ENCODE peak calls at places on chromosomes 12 and 14, in seven cellular contexts. N is ovary, C is AG04450, F is bronchial epithelial cell, E is heart left ventricle, X is lower leg skin, Y is upper lobe of right lung. V is an unnamed sample.

GRCh38 chr14:36967892-36968555 is 204.4 kb downstream of the SLC25A21 start:
- DNase-seq in N (no peak), C (no peak), F (peak), E (no peak), X (no peak), Y (no peak), V (no peak)

GRCh38 chr12:88578821-88579518 is 1.3 kb downstream of the KITLG start:
- DNase-seq in N (no peak), C (no peak), F (peak), E (no peak), X (no peak), Y (no peak), V (peak)

GRCh38 chr14:52907949-52908348 is 42.9 kb downstream of the FERMT2 start:
- DNase-seq in N (no peak), C (no peak), F (no peak), E (no peak), X (no peak), Y (no peak), V (no peak)

GRCh38 chr14:77000340-77001235 is 27.9 kb downstream of the IRF2BPL start:
- DNase-seq in N (peak), C (no peak), F (no peak), E (no peak), X (no peak), Y (no peak), V (peak)

GRCh38 chr12:126233625-126234024 is 1168.4 kb downstream of the AACS start:
- DNase-seq in N (no peak), C (no peak), F (no peak), E (no peak), X (no peak), Y (no peak), V (no peak)

GRCh38 chr14:103828315-103828967 is 18.9 kb downstream of the PPP1R13B start:
- DNase-seq in N (peak), C (no peak), F (no peak), E (no peak), X (no peak), Y (peak), V (peak)

GRCh38 chr12:53053223-53054111 is 3.6 kb downstream of the TNS2 start:
- DNase-seq in N (peak), C (no peak), F (peak), E (no peak), X (no peak), Y (peak), V (peak)

GRCh38 chr12:131403676-131404075 is 307.2 kb upstream of the SFSWAP start:
- DNase-seq in N (no peak), C (no peak), F (no peak), E (no peak), X (no peak), Y (no peak), V (no peak)

GRCh38 chr12:99758997-99759396 is 111.4 kb downstream of the GARIN6 start:
- DNase-seq in N (no peak), C (no peak), F (no peak), E (no peak), X (no peak), Y (no peak), V (no peak)

GRCh38 chr14:61584258-61584657 is 111.1 kb upstream of the HIF1A start:
- DNase-seq in N (no peak), C (no peak), F (peak), E (no peak), X (peak), Y (no peak), V (peak)

GRCh38 chr12:27253347-27253746 is 9.3 kb downstream of the STK38L start:
- DNase-seq in N (no peak), C (no peak), F (no peak), E (no peak), X (no peak), Y (no peak), V (no peak)

GRCh38 chr12:92509156-92509758 is 193.5 kb upstream of the PLEKHG7 start:
- DNase-seq in N (no peak), C (no peak), F (peak), E (no peak), X (no peak), Y (no peak), V (no peak)

GRCh38 chr12:52847335-52848102 is 1.3 kb downstream of the KRT78 start:
- DNase-seq in N (no peak), C (no peak), F (peak), E (no peak), X (no peak), Y (no peak), V (no peak)

GRCh38 chr14:90797451-90797850 is 18.8 kb downstream of the TTC7B start:
- DNase-seq in N (no peak), C (no peak), F (no peak), E (no peak), X (no peak), Y (no peak), V (peak)

GRCh38 chr14:102321456-102322101 is 2.0 kb downstream of the ZNF839 start:
- DNase-seq in N (no peak), C (no peak), F (no peak), E (peak), X (no peak), Y (no peak), V (no peak)

GRCh38 chr14:63432228-63432627 is 110.9 kb downstream of the PPP2R5E start:
- DNase-seq in N (no peak), C (no peak), F (no peak), E (no peak), X (no peak), Y (no peak), V (no peak)

GRCh38 chr14:79967001-79967400 is 244.3 kb downstream of the DIO2 start:
- DNase-seq in N (no peak), C (no peak), F (no peak), E (no peak), X (no peak), Y (no peak), V (peak)

GRCh38 chr12:75481774-75482173 is 1.2 kb downstream of the GLIPR1 start:
- DNase-seq in N (no peak), C (no peak), F (peak), E (no peak), X (no peak), Y (no peak), V (peak)

GRCh38 chr14:76754586-76754985 is 6.7 kb upstream of the VASH1 start:
- DNase-seq in N (no peak), C (no peak), F (no peak), E (no peak), X (no peak), Y (no peak), V (no peak)

GRCh38 chr12:53538209-53538689 is 31.0 kb upstream of the NPFF start:
- DNase-seq in N (no peak), C (no peak), F (peak), E (no peak), X (peak), Y (no peak), V (peak)

GRCh38 chr14:99441157-99441870 is 39.3 kb downstream of the SETD3 start:
- DNase-seq in N (no peak), C (no peak), F (no peak), E (no peak), X (no peak), Y (no peak), V (peak)

GRCh38 chr14:43765474-43765873 is 741.6 kb downstream of the FSCB start:
- DNase-seq in N (no peak), C (no peak), F (no peak), E (no peak), X (no peak), Y (no peak), V (no peak)

GRCh38 chr14:90733139-90733808 is 83.0 kb downstream of the TTC7B start:
- DNase-seq in N (no peak), C (no peak), F (no peak), E (no peak), X (no peak), Y (no peak), V (no peak)

GRCh38 chr12:111174283-111175108 is 194.4 kb downstream of the PHETA1 start:
- DNase-seq in N (no peak), C (no peak), F (peak), E (no peak), X (no peak), Y (no peak), V (no peak)

GRCh38 chr14:50784683-50785505 is 46.1 kb downstream of the NIN start:
- DNase-seq in N (no peak), C (no peak), F (no peak), E (no peak), X (no peak), Y (no peak), V (no peak)

GRCh38 chr14:45610303-45610702 is 357.3 kb upstream of the MIS18BP1 start:
- DNase-seq in N (no peak), C (no peak), F (peak), E (no peak), X (no peak), Y (no peak), V (peak)

GRCh38 chr12:50207424-50207823 is 40.3 kb upstream of the CERS5 start:
- DNase-seq in N (no peak), C (no peak), F (no peak), E (no peak), X (no peak), Y (no peak), V (no peak)

GRCh38 chr12:114447799-114448617 is 42.1 kb upstream of the TBX5 start:
- DNase-seq in N (no peak), C (no peak), F (no peak), E (no peak), X (no peak), Y (no peak), V (no peak)
- H3K4me3 ChIP-seq in N (no peak), C (no peak), F (no peak), E (no peak), X (no peak), Y (no peak), V (no peak)

GRCh38 chr12:31600252-31600651 is 9.3 kb upstream of the DENND5B start:
- DNase-seq in N (no peak), C (no peak), F (no peak), E (no peak), X (no peak), Y (no peak), V (no peak)
- TF ChIP-seq CTCF in N (no peak), C (no peak), F (no peak), E (no peak), X (no peak), Y (no peak), V (no peak)

GRCh38 chr12:1529228-1529861 is 65.0 kb downstream of the FBXL14 start:
- DNase-seq in N (no peak), C (no peak), F (no peak), E (no peak), X (no peak), Y (peak), V (no peak)
- H3K4me3 ChIP-seq in N (peak), C (peak), F (no peak), E (peak), X (no peak), Y (peak), V (peak)

DNA sequence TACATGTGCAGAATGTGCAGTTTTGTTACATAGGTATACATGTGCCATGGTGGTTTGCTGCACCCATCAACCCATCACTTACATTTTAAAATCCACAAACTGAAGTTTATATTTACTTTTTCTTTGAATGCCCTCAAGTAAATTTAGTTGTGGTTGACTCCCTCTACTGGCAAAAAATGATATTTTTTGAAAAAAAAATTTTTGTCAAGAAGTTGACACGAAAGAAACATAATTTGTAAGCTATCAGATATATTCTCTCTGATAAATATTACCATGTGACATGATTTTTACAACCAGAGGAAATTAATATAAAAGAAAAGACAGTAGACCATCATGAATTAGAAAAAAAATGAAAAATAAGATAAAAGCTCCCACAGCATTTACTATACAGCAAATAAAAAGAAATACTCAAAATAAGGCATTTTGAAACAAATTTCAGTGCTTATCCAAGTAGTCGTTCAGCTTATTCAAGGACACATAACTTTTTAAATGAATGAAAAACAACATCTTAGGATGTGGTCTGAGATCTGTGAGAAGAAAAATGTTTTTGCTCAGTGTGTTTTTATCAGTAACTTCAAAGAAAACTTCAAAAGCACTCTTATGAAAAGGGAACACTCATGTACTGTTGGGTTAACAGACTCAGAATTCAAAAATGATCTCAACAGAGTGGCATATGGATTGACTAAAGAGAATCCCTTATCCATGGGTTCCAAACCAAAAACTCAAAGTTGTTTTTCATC is 30.0 kb upstream of the GRIP1 start:
- DNase-seq in N (no peak), C (no peak), F (peak), E (no peak), X (no peak), Y (no peak), V (peak)
- TF ChIP-seq CTCF in N (no peak), C (peak), F (peak), E (no peak), X (no peak), Y (peak), V (peak)

GRCh38 chr12:20370841-20371240 is 2.5 kb downstream of the PDE3A start:
- DNase-seq in N (no peak), C (no peak), F (no peak), E (no peak), X (no peak), Y (no peak), V (no peak)
- H3K4me3 ChIP-seq in N (peak), C (no peak), F (no peak), E (peak), X (no peak), Y (peak), V (no peak)

DNA sequence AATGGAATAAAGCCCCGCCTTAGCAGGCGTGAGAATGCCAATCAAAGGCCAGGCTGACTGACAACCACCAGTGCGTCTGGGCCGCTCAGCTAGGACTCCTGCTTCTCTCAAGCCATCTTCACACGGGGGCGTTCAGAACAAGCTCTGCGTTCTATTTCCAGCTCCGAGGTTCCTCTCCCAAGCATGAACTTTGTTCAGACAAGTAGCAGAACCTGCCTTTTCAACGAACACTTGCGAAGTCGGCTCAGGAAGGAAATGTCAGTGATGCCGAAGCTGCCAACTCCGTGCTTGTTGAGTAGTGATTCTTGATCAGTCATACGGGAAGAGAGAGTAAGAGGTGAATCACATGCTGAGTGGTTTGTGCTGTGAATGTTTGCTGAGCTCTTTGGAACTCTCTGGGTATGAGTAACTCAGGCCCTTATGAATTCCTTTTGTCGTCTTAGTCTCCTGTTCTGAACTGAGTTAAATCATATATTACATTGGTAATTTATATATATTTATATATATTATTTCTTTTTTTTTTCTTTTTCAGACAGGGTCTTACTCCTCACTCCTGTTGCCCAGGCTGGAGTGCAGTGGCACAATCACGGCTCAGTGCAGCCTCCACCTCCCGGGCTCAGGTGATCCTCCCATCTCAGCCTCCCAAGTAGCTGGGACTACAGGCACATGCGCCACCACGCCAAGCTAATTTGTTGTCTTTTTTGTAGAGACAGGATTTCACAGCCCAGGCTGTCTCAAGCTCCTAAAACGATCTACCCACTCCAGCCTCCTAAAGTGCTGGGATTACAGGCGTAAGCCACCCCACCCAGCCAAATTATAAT is 29.4 kb upstream of the BCL7A start:
- DNase-seq in N (no peak), C (peak), F (peak), E (peak), X (peak), Y (peak), V (peak)
- TF ChIP-seq CTCF in N (no peak), C (no peak), F (no peak), E (no peak), X (no peak), Y (no peak), V (no peak)

GRCh38 chr14:22493753-22494152 is 95.3 kb downstream of the DAD1 start:
- DNase-seq in N (no peak), C (no peak), F (no peak), E (no peak), X (no peak), Y (no peak), V (no peak)
- H3K4me3 ChIP-seq in N (no peak), C (no peak), F (no peak), E (no peak), X (no peak), Y (no peak), V (no peak)

DNA sequence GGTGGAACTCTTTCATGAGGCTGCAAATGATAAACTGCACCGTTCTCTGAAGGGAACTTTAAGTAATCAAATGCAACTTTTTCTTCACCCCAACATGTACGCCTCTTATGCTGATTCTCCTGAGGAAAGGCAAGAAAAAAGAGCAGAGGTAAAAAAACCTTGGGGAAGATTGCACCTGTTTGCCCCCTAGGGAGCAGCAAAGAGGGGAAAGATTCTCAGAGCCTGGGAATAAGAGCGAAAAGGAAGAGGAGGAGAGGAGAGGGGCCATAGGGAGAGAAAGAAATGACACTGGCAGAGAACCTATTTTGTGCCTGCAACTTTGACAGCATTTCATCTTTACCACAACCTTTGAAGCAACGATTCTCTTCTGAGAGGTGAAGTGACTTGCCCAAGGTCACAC is 254.6 kb downstream of the KSR2 start:
- DNase-seq in N (no peak), C (no peak), F (no peak), E (no peak), X (no peak), Y (no peak), V (no peak)
- TF ChIP-seq CTCF in N (no peak), C (no peak), F (no peak), E (no peak), X (no peak), Y (no peak), V (no peak)

GRCh38 chr12:39145175-39145999 is 240.0 kb upstream of the CPNE8 start:
- DNase-seq in N (no peak), C (no peak), F (no peak), E (peak), X (no peak), Y (peak), V (peak)

GRCh38 chr12:39144613-39145061 is 239.2 kb upstream of the CPNE8 start:
- DNase-seq in N (no peak), C (no peak), F (no peak), E (no peak), X (no peak), Y (no peak), V (no peak)
- H3K4me3 ChIP-seq in N (peak), C (no peak), F (peak), E (peak), X (peak), Y (peak), V (no peak)